ENCODE peak calls at places on chromosomes 7 and 10, in four cellular contexts. J, D, H and F are unnamed samples.

GRCh38 chr7:32761451-32762320 is 129.9 kb downstream of the KBTBD2 start:
- DNase-seq in J (peak; percentile 74), D (no peak), H (no peak), F (peak; percentile 41)

GRCh38 chr10:6649903-6650302 is 69.8 kb upstream of the PRKCQ start:
- DNase-seq in J (no peak), D (no peak), H (no peak), F (no peak)

GRCh38 chr7:74023037-74023436 is 4.9 kb upstream of the ELN start:
- DNase-seq in J (no peak), D (peak; percentile 40), H (no peak), F (peak; percentile 60)

GRCh38 chr10:71316081-71316785 is 2.8 kb upstream of the SLC29A3 start:
- DNase-seq in J (no peak), D (no peak), H (no peak), F (no peak)

GRCh38 chr7:139490130-139490529 is 6.7 kb upstream of the KLRG2 start:
- DNase-seq in J (no peak), D (peak; percentile 88), H (no peak), F (no peak)

GRCh38 chr10:115653473-115653872 is 560.3 kb downstream of the ATRNL1 start:
- DNase-seq in J (no peak), D (no peak), H (no peak), F (no peak)

GRCh38 chr7:123616244-123616643 is 14.6 kb downstream of the ASB15 start:
- DNase-seq in J (no peak), D (no peak), H (no peak), F (no peak)

GRCh38 chr7:74044366-74045350 is 16.7 kb downstream of the ELN start:
- DNase-seq in J (no peak), D (no peak), H (no peak), F (no peak)

GRCh38 chr10:126867567-126868365 is 37.5 kb upstream of the DOCK1 start:
- DNase-seq in J (no peak), D (no peak), H (peak; percentile 100), F (no peak)

GRCh38 chr7:157654350-157654749 is 317.5 kb downstream of the DNAJB6 start:
- DNase-seq in J (no peak), D (no peak), H (no peak), F (no peak)

GRCh38 chr10:110634527-110635209 is 9.5 kb upstream of the RBM20 start:
- DNase-seq in J (no peak), D (no peak), H (no peak), F (no peak)

GRCh38 chr10:32171213-32171612 is 115.0 kb upstream of the KIF5B start:
- DNase-seq in J (no peak), D (no peak), H (no peak), F (no peak)

GRCh38 chr10:129031233-129032150 is 435.5 kb upstream of the MGMT start:
- DNase-seq in J (peak; percentile 87), D (peak; percentile 1), H (no peak), F (peak; percentile 87)

GRCh38 chr7:6015917-6016652 is 7.0 kb downstream of the AIMP2 start:
- DNase-seq in J (no peak), D (peak; percentile 9), H (peak; percentile 98), F (no peak)

GRCh38 chr10:125132331-125132730 is 28.0 kb downstream of the CTBP2 start:
- DNase-seq in J (no peak), D (no peak), H (no peak), F (no peak)

GRCh38 chr7:94382155-94382554 is 12.5 kb upstream of the COL1A2 start:
- DNase-seq in J (no peak), D (peak; percentile 8), H (no peak), F (no peak)

GRCh38 chr7:66326501-66327180 is 121.5 kb downstream of the TPST1 start:
- DNase-seq in J (no peak), D (no peak), H (peak; percentile 80), F (no peak)